ENCODE peak calls at places on chromosome 13, in five cellular contexts. Y is NCI-H2081, Z is bronchial epithelial cell, H is AG08395, O is T1000. S is an unnamed sample.
A peak's percentile ranks its signal among the peaks of the same experiment; 100 is the strongest.

GRCh38 chr13:92626274-92626673 is 600.3 kb upstream of the GPC6 start:
- DNase-seq in Y (no peak), Z (no peak), H (no peak), O (no peak), S (no peak)

GRCh38 chr13:40146586-40147240 is 491.3 kb downstream of the COG6 start:
- DNase-seq in Y (no peak), Z (peak; percentile 31), H (no peak), O (no peak), S (no peak)

GRCh38 chr13:96898212-96898611 is 96.1 kb downstream of the OXGR1 start:
- DNase-seq in Y (no peak), Z (peak; percentile 5), H (no peak), O (no peak), S (no peak)

GRCh38 chr13:73158851-73159250 is 100.0 kb downstream of the KLF5 start:
- DNase-seq in Y (no peak), Z (peak; percentile 86), H (no peak), O (no peak), S (no peak)

GRCh38 chr13:100537486-100537885 is 51.1 kb downstream of the GGACT start:
- DNase-seq in Y (no peak), Z (no peak), H (no peak), O (no peak), S (no peak)

GRCh38 chr13:44373601-44374347 is at the start of gene SERP2:
- DNase-seq in Y (peak; percentile 58), Z (no peak), H (peak; percentile 41), O (no peak), S (no peak)

GRCh38 chr13:26584713-26585112 is 27.2 kb downstream of the WASF3 start:
- DNase-seq in Y (no peak), Z (no peak), H (peak; percentile 82), O (no peak), S (no peak)

GRCh38 chr13:78247362-78247761 is 328.7 kb upstream of the EDNRB start:
- DNase-seq in Y (peak; percentile 1), Z (no peak), H (no peak), O (no peak), S (no peak)

GRCh38 chr13:35793823-35794222 is 317.3 kb upstream of the MAB21L1 start:
- DNase-seq in Y (no peak), Z (no peak), H (peak; percentile 17), O (no peak), S (no peak)

GRCh38 chr13:39394811-39395685 is 207.9 kb downstream of the LHFPL6 start:
- DNase-seq in Y (no peak), Z (no peak), H (no peak), O (no peak), S (no peak)

GRCh38 chr13:73335226-73335625 is 276.4 kb downstream of the KLF5 start:
- DNase-seq in Y (no peak), Z (peak; percentile 99), H (no peak), O (no peak), S (no peak)

GRCh38 chr13:33882804-33883203 is 64.9 kb downstream of the RFC3 start:
- DNase-seq in Y (no peak), Z (no peak), H (no peak), O (no peak), S (no peak)

GRCh38 chr13:31192306-31192705 is 7.5 kb upstream of the B3GLCT start:
- DNase-seq in Y (no peak), Z (no peak), H (no peak), O (no peak), S (no peak)

GRCh38 chr13:112146073-112146360 is 79.1 kb downstream of the SOX1 start:
- DNase-seq in Y (no peak), Z (no peak), H (no peak), O (no peak), S (no peak)

GRCh38 chr13:71030789-71031188 is 836.2 kb downstream of the DACH1 start:
- DNase-seq in Y (no peak), Z (no peak), H (no peak), O (no peak), S (no peak)

GRCh38 chr13:28401303-28402056 is 93.4 kb downstream of the FLT1 start:
- DNase-seq in Y (no peak), Z (no peak), H (peak; percentile 52), O (no peak), S (no peak)

GRCh38 chr13:40189426-40189825 is 477.0 kb downstream of the FOXO1 start:
- DNase-seq in Y (no peak), Z (no peak), H (no peak), O (no peak), S (no peak)